ENCODE peak calls at places on chromosomes 11 and 22, in nine cellular contexts. S is prostate gland, M is adipocyte, Q is cardiac muscle cell, N is transverse colon, L is PC-3, X is heart left ventricle, B is IMR-90, Y is heart right ventricle. A is an unnamed sample. For H3K4me1, the result is how much of the 10 kb centered on the place peaks cover.

GRCh38 chr11:27477831-27478230 is 5.2 kb upstream of the LGR4 start:
- DNase-seq in S (no peak), M (no peak), Q (no peak), N (no peak), L (no peak), X (no peak), B (no peak), Y (no peak), A (no peak)

GRCh38 chr11:108483163-108483562 is 15.0 kb downstream of the POGLUT3 start:
- DNase-seq in S (no peak), M (no peak), Q (no peak), N (no peak), L (peak), X (no peak), B (peak), Y (no peak), A (no peak)

GRCh38 chr11:60899977-60900376 is 6.4 kb downstream of the PRPF19 start:
- DNase-seq in S (no peak), M (no peak), Q (no peak), N (no peak), L (no peak), X (no peak), B (no peak), Y (no peak), A (no peak)

GRCh38 chr22:46774456-46775363 is 12.3 kb downstream of the TBC1D22A start:
- DNase-seq in S (no peak), M (no peak), Q (no peak), N (no peak), L (no peak), X (no peak), B (no peak), Y (no peak), A (peak)

GRCh38 chr22:46590334-46590733 is 29.9 kb upstream of the GRAMD4 start:
- DNase-seq in S (no peak), M (no peak), Q (no peak), N (no peak), L (no peak), X (peak), B (no peak), Y (peak), A (peak)

GRCh38 chr11:28338371-28338770 is 230.2 kb downstream of the METTL15 start:
- DNase-seq in S (no peak), M (no peak), Q (no peak), N (no peak), L (no peak), X (no peak), B (peak), Y (no peak), A (no peak)

GRCh38 chr11:130653838-130654601 is 205.6 kb downstream of the ADAMTS15 start:
- DNase-seq in S (peak), M (peak), Q (peak), N (peak), L (peak), X (peak), B (peak), Y (peak), A (peak)

GRCh38 chr11:96393753-96394348 is 4.0 kb downstream of the JRKL start:
- DNase-seq in S (no peak), M (peak), Q (peak), N (no peak), L (peak), X (no peak), B (peak), Y (no peak), A (no peak)

GRCh38 chr11:72042059-72042425 is 38.3 kb downstream of the NUMA1 start:
- DNase-seq in S (no peak), M (no peak), Q (no peak), N (no peak), L (no peak), X (no peak), B (no peak), Y (no peak), A (no peak)

GRCh38 chr11:64000740-64001514 is 14.7 kb downstream of the OTUB1 start:
- DNase-seq in S (no peak), M (no peak), Q (no peak), N (no peak), L (no peak), X (no peak), B (no peak), Y (no peak), A (peak)

GRCh38 chr11:16059332-16059731 is 297.0 kb downstream of the SOX6 start:
- DNase-seq in S (no peak), M (no peak), Q (no peak), N (no peak), L (no peak), X (no peak), B (no peak), Y (no peak), A (no peak)

GRCh38 chr11:128694618-128695481 is 978 bp downstream of the FLI1 start:
- DNase-seq in S (no peak), M (peak), Q (no peak), N (no peak), L (no peak), X (no peak), B (no peak), Y (no peak), A (peak)

GRCh38 chr11:18775492-18776292 is 15.9 kb downstream of the PTPN5 start:
- DNase-seq in S (peak), M (peak), Q (peak), N (peak), L (peak), X (peak), B (peak), Y (peak), A (peak)

GRCh38 chr11:124760205-124760652 is 1.9 kb downstream of the ESAM start:
- DNase-seq in S (no peak), M (no peak), Q (no peak), N (no peak), L (no peak), X (peak), B (no peak), Y (peak), A (peak)

GRCh38 chr11:2968501-2968900 is 23.6 kb downstream of the NAP1L4 start:
- DNase-seq in S (no peak), M (no peak), Q (no peak), N (no peak), L (no peak), X (no peak), B (no peak), Y (no peak), A (no peak)

GRCh38 chr11:98056945-98057344 is 963.8 kb upstream of the CNTN5 start:
- DNase-seq in S (no peak), M (no peak), Q (no peak), N (no peak), L (no peak), X (no peak), B (no peak), Y (no peak), A (no peak)

GRCh38 chr11:2698386-2699184 is 1.2 kb downstream of the KCNQ1OT1 start:
- DNase-seq in S (no peak), M (peak), Q (no peak), N (no peak), L (peak), X (no peak), B (no peak), Y (no peak), A (no peak)

GRCh38 chr11:63939351-63939920 is 634 bp downstream of the NAA40 start:
- DNase-seq in S (no peak), M (peak), Q (peak), N (peak), L (peak), X (no peak), B (no peak), Y (no peak), A (no peak)

GRCh38 chr11:78796956-78797355 is 222.3 kb upstream of the NARS2 start:
- DNase-seq in S (no peak), M (peak), Q (peak), N (no peak), L (peak), X (no peak), B (peak), Y (no peak), A (no peak)
- H3K4me1 ChIP-seq in S (under half), M (under half), Q (under half), N (under half), L (half or more), X (under half), B (under half), Y (under half), A (under half)

DNA sequence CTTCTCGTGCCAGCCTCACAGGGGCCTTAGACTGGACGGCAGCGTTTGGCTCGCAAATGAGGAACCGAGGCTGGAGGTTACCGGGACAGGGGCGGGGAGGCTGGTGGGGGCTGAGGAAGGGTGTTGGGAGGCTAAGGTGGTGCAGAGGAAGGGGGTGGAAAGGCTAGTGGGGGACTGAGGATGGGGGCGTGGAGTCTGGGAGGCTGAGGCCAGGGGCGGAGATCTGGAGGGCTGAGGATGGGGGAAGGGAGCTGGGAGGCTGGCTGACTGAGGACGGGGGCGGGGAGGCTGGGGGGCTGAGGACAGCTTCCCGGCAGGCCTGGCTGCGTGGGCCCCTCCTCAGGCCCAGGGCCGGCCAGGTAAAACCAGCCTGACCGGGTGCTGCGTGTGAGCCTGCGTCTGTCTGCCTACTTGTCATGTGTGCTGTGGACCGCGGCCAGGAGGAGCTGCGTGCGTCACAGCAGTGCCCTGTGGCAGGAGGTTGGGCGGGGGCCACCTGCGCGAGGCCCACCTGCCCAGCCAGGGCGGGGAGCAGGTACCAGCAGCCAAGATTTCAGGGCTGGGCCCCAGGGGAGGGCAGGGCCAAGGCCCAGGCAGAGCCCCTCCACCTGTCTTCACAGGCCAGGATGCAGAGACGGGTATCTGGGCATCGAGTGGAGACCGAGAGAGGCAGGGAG is 9.4 kb upstream of the PIM3 start:
- DNase-seq in S (peak), M (no peak), Q (no peak), N (peak), L (peak), X (no peak), B (peak), Y (no peak), A (peak)
- H3K4me1 ChIP-seq in S (half or more), M (under half), Q (under half), N (half or more), L (under half), X (under half), B (under half), Y (under half), A (half or more)

GRCh38 chr11:67586568-67587250 is 3.1 kb downstream of the GSTP1 start:
- DNase-seq in S (no peak), M (no peak), Q (no peak), N (no peak), L (no peak), X (no peak), B (no peak), Y (no peak), A (no peak)
- H3K4me1 ChIP-seq in S (under half), M (under half), Q (under half), N (under half), L (under half), X (under half), B (under half), Y (under half), A (under half)

GRCh38 chr11:36233226-36233625 is 56.0 kb downstream of the COMMD9 start:
- DNase-seq in S (no peak), M (peak), Q (peak), N (no peak), L (no peak), X (no peak), B (peak), Y (no peak), A (no peak)

GRCh38 chr11:36238881-36239280 is 50.3 kb downstream of the COMMD9 start:
- DNase-seq in S (no peak), M (peak), Q (no peak), N (no peak), L (no peak), X (no peak), B (no peak), Y (no peak), A (no peak)

GRCh38 chr11:36237341-36237740 is 51.9 kb downstream of the COMMD9 start:
- DNase-seq in S (no peak), M (no peak), Q (no peak), N (no peak), L (no peak), X (no peak), B (no peak), Y (no peak), A (no peak)

GRCh38 chr11:36234825-36235224 is 54.4 kb downstream of the COMMD9 start:
- DNase-seq in S (no peak), M (no peak), Q (no peak), N (no peak), L (no peak), X (no peak), B (no peak), Y (no peak), A (no peak)

DNA sequence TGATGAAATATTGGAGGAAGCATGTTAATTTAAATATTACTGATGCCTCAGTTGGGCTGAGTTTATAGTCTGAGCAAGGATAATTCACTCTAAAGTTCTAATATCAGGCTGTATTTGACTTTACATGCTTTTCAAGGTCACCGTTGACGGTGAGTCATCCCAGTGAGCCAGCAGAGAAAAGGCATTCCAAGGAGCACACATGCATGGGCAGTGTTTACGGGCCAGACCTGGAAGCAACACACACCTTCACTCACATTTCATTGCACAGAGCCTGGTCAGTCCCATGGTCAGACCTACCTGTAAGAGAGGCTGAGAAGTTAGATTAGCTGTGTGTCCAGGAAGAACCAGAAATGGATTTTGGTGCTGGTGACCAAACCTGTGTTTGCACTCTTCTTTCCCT is 53.5 kb downstream of the COMMD9 start:
- DNase-seq in S (no peak), M (peak), Q (no peak), N (no peak), L (no peak), X (no peak), B (peak), Y (no peak), A (no peak)
- H3K4me1 ChIP-seq in S (under half), M (under half), Q (under half), N (under half), L (under half), X (under half), B (under half), Y (under half), A (under half)

GRCh38 chr11:10653242-10653641 is 40.3 kb downstream of the IRAG1 start:
- DNase-seq in S (no peak), M (no peak), Q (no peak), N (no peak), L (no peak), X (no peak), B (no peak), Y (no peak), A (no peak)

GRCh38 chr11:10651579-10652361 is 41.8 kb downstream of the IRAG1 start:
- DNase-seq in S (no peak), M (no peak), Q (no peak), N (no peak), L (no peak), X (no peak), B (no peak), Y (no peak), A (peak)

GRCh38 chr11:10655931-10656576 is 37.5 kb downstream of the IRAG1 start:
- DNase-seq in S (no peak), M (no peak), Q (no peak), N (no peak), L (no peak), X (no peak), B (no peak), Y (no peak), A (no peak)

GRCh38 chr11:10655227-10655626 is 38.3 kb downstream of the IRAG1 start:
- DNase-seq in S (no peak), M (no peak), Q (no peak), N (no peak), L (no peak), X (no peak), B (no peak), Y (no peak), A (no peak)

DNA sequence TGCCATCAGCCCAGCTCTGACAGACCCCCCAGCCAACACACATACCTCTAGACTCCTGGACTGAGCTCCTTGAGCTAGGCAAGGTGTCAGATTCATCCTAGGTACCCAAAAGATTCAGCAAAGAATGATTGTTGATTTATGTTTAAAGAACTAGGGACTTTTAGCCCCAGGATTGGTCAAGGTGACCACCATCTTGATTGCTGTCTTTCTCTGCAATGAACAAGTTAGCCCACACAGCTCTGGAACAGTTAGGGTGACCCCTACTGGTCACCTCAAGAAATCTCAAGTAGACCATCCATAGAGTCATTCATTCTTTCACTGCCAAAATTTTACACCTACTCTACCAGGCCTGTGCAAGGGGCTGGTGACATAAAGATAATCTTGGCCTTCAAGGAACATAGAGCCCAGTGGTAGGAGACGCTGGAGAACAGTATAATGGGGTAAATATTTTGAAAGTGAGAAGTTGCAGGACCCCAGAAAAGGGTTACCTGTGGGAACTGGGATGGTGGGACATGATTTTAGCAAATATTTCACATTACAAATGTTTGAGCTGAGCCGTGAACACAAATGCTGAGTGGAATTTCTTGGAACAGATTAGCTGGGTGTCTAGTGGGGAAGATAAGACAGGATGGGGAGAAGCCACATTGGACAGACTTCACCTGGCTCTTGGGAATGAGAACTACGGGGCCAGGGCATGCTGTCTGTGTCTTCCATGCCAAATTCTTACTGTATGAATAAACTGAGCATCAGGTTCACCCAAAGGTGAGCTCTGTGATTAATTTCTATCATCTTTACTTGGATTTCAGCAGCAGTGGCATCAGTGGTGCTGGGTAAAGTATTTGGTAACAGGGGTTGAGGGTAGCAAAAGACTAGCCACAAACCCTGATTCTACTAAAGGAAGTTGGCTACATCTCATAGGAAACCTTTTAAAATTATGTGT is 39.1 kb downstream of the IRAG1 start:
- DNase-seq in S (no peak), M (peak), Q (peak), N (no peak), L (peak), X (no peak), B (peak), Y (no peak), A (no peak)
- H3K4me1 ChIP-seq in S (under half), M (half or more), Q (under half), N (half or more), L (under half), X (half or more), B (under half), Y (under half), A (under half)

DNA sequence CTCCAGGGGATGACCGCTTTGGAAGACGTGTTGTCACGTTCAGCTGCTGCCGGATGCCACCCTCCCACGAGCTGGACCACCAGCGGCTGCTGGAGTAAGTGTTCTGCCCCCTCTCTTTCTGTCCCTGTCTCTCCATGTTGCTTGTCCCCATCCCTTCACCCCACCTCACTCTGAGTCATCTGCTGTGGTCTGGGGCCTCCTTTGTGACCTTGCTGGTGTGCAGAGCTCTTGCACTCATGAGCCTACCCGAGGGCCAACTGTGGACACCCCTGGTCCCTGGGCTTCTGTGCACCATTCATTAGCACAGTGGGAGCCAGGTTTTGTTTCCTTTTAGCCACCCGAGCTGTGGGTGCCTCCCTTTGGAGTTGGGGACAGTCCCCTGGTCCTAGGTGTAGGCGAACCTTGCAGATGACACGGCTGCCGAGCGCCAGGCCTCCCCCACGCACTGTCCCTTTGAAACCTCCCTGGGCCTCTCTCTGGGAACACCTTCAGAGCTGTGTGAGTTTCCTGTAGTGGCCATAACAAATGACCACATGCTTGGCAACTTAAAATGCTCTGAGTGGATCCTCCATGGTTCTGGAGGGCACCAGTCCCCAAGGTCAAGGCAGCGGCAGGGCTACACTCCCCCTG is 49.8 kb downstream of the ARHGAP8 start:
- DNase-seq in S (no peak), M (no peak), Q (no peak), N (no peak), L (no peak), X (no peak), B (no peak), Y (no peak), A (no peak)
- H3K4me1 ChIP-seq in S (under half), M (under half), Q (under half), N (under half), L (under half), X (under half), B (under half), Y (under half), A (under half)

DNA sequence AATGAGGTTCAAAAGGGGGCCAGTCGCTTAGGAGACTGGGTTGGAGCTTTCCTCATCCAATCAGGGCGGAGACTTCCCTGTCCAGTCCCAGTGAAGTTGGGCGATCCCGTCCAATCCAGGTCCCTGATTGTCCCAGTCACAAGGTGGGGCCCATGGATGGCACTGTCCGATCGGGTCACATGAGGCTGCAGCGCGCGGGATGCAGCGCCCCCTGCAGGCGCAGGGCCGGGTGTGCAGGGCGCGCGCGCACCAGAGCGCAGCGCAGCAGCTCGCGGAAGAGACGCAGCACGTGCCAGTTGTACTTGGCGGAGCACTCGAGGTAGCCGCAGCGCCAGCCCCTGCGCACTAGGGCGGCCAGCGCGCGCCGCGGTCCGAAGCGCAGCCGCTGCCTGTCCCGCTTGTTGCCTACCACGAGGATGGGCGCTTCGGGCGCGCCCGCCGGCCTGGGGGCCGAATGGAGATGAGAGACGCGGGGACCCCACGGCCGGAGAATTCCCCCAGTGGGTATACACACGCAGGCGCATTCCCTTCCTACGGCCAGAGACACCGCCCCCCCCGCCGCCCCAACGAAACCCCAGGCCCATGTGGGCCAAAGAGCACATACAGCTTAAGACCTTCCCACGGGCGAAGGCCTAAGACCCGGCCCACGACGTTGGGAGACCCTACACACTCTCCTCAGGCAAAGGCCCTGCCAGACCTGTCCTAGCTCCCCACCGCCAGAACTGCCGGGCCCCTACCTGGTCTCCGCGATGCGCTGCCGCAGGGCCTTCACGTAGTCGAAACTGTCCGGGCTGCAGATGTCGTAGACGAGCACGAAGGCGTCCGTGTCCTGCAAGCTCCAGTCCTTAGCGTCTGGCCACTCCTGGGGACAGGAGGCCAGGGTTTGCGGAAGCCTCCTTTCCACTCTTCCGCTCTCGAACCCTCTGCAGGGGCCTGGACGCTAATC is 2.1 kb downstream of the RASL10A start:
- DNase-seq in S (no peak), M (no peak), Q (peak), N (peak), L (no peak), X (no peak), B (no peak), Y (no peak), A (peak)
- H3K4me1 ChIP-seq in S (under half), M (under half), Q (under half), N (half or more), L (under half), X (half or more), B (under half), Y (half or more), A (under half)

GRCh38 chr11:119905162-119905561 is 176.2 kb upstream of the NECTIN1 start:
- DNase-seq in S (no peak), M (no peak), Q (no peak), N (peak), L (no peak), X (no peak), B (no peak), Y (no peak), A (no peak)
- H3K4me1 ChIP-seq in S (under half), M (under half), Q (under half), N (under half), L (under half), X (under half), B (under half), Y (under half), A (under half)